ENCODE peak calls at places on chromosome 1, in nine cellular contexts. One of them, this sample, is unnamed.

GRCh38 chr1:16209847-16210407 is 2.5 kb downstream of the ARHGEF19 start:
- DNase-seq in SJSA1: no peak
- DNase-seq in NCI-H1436: no peak
- DNase-seq in IMR-90: peak
- DNase-seq in RWPE1: no peak
- DNase-seq in NCI-H1092: no peak
- DNase-seq in KG1: no peak
- DNase-seq in endothelial cell: no peak
- DNase-seq in NCI-H774: no peak
- DNase-seq in this sample: no peak

GRCh38 chr1:2073382-2074230 is 23.4 kb downstream of the PRKCZ start:
- DNase-seq in endothelial cell: no peak
- DNase-seq in IMR-90: peak
- DNase-seq in NCI-H774: no peak
- DNase-seq in KG1: no peak
- DNase-seq in SJSA1: no peak
- DNase-seq in NCI-H1436: no peak
- DNase-seq in NCI-H1092: no peak
- DNase-seq in RWPE1: no peak
- DNase-seq in this sample: peak

GRCh38 chr1:101846820-101847219 is 149.9 kb downstream of the OLFM3 start:
- DNase-seq in NCI-H1436: no peak
- DNase-seq in SJSA1: no peak
- DNase-seq in NCI-H1092: no peak
- DNase-seq in NCI-H774: no peak
- DNase-seq in KG1: no peak
- DNase-seq in endothelial cell: peak
- DNase-seq in IMR-90: no peak
- DNase-seq in RWPE1: no peak
- DNase-seq in this sample: no peak

GRCh38 chr1:219020846-219021245 is 152.8 kb upstream of the LYPLAL1 start:
- DNase-seq in endothelial cell: no peak
- DNase-seq in SJSA1: no peak
- DNase-seq in NCI-H1092: no peak
- DNase-seq in NCI-H774: no peak
- DNase-seq in NCI-H1436: no peak
- DNase-seq in KG1: no peak
- DNase-seq in IMR-90: no peak
- DNase-seq in RWPE1: no peak
- DNase-seq in this sample: no peak

GRCh38 chr1:108045370-108045950 is 80.5 kb upstream of the VAV3 start:
- DNase-seq in KG1: no peak
- DNase-seq in NCI-H1092: no peak
- DNase-seq in IMR-90: no peak
- DNase-seq in NCI-H774: no peak
- DNase-seq in RWPE1: no peak
- DNase-seq in SJSA1: no peak
- DNase-seq in NCI-H1436: no peak
- DNase-seq in endothelial cell: no peak
- DNase-seq in this sample: no peak

GRCh38 chr1:155080250-155081228 is 1.9 kb downstream of the EFNA3 start:
- DNase-seq in KG1: no peak
- DNase-seq in NCI-H1092: peak
- DNase-seq in RWPE1: no peak
- DNase-seq in endothelial cell: peak
- DNase-seq in NCI-H774: no peak
- DNase-seq in NCI-H1436: peak
- DNase-seq in SJSA1: no peak
- DNase-seq in IMR-90: no peak
- DNase-seq in this sample: no peak

GRCh38 chr1:15408890-15409399 is 743 bp upstream of the EFHD2 start:
- DNase-seq in NCI-H1092: no peak
- DNase-seq in KG1: no peak
- DNase-seq in endothelial cell: no peak
- DNase-seq in SJSA1: no peak
- DNase-seq in RWPE1: no peak
- DNase-seq in NCI-H774: no peak
- DNase-seq in NCI-H1436: peak
- DNase-seq in IMR-90: no peak
- DNase-seq in this sample: no peak

GRCh38 chr1:93777255-93777654 is 95.6 kb upstream of the BCAR3 start:
- DNase-seq in NCI-H1436: no peak
- DNase-seq in RWPE1: no peak
- DNase-seq in KG1: no peak
- DNase-seq in NCI-H1092: no peak
- DNase-seq in NCI-H774: no peak
- DNase-seq in SJSA1: no peak
- DNase-seq in endothelial cell: no peak
- DNase-seq in IMR-90: no peak
- DNase-seq in this sample: no peak

GRCh38 chr1:234521802-234522185 is 42.8 kb upstream of the TARBP1 start:
- DNase-seq in NCI-H774: no peak
- DNase-seq in IMR-90: no peak
- DNase-seq in NCI-H1436: no peak
- DNase-seq in RWPE1: no peak
- DNase-seq in endothelial cell: no peak
- DNase-seq in KG1: no peak
- DNase-seq in NCI-H1092: no peak
- DNase-seq in SJSA1: no peak
- DNase-seq in this sample: no peak

GRCh38 chr1:94592566-94592920 is 51.0 kb upstream of the F3 start:
- DNase-seq in NCI-H1436: no peak
- DNase-seq in IMR-90: no peak
- DNase-seq in NCI-H774: no peak
- DNase-seq in NCI-H1092: no peak
- DNase-seq in endothelial cell: no peak
- DNase-seq in RWPE1: no peak
- DNase-seq in SJSA1: no peak
- DNase-seq in KG1: no peak
- DNase-seq in this sample: no peak

GRCh38 chr1:67429528-67430357 is 459 bp downstream of the SERBP1 start:
- DNase-seq in NCI-H774: peak
- DNase-seq in endothelial cell: peak
- DNase-seq in NCI-H1436: no peak
- DNase-seq in SJSA1: peak
- DNase-seq in NCI-H1092: peak
- DNase-seq in KG1: no peak
- DNase-seq in RWPE1: no peak
- DNase-seq in IMR-90: no peak
- DNase-seq in this sample: no peak

GRCh38 chr1:233033366-233033765 is 83.0 kb downstream of the NTPCR start:
- DNase-seq in endothelial cell: no peak
- DNase-seq in KG1: no peak
- DNase-seq in IMR-90: peak
- DNase-seq in SJSA1: no peak
- DNase-seq in NCI-H774: no peak
- DNase-seq in NCI-H1092: no peak
- DNase-seq in NCI-H1436: no peak
- DNase-seq in RWPE1: no peak
- DNase-seq in this sample: peak

GRCh38 chr1:216502528-216503162 is 79.4 kb upstream of the USH2A start:
- DNase-seq in SJSA1: no peak
- DNase-seq in IMR-90: peak
- DNase-seq in NCI-H1436: peak
- DNase-seq in endothelial cell: no peak
- DNase-seq in NCI-H774: peak
- DNase-seq in RWPE1: no peak
- DNase-seq in KG1: no peak
- DNase-seq in NCI-H1092: peak
- DNase-seq in this sample: no peak

GRCh38 chr1:235984041-235984820 is 80.7 kb downstream of the NID1 start:
- DNase-seq in endothelial cell: no peak
- DNase-seq in SJSA1: no peak
- DNase-seq in NCI-H1436: no peak
- DNase-seq in RWPE1: peak
- DNase-seq in NCI-H1092: no peak
- DNase-seq in NCI-H774: no peak
- DNase-seq in KG1: no peak
- DNase-seq in IMR-90: peak
- DNase-seq in this sample: no peak

GRCh38 chr1:214111796-214112195 is 124.0 kb downstream of the PROX1 start:
- DNase-seq in KG1: no peak
- DNase-seq in NCI-H1436: no peak
- DNase-seq in NCI-H774: no peak
- DNase-seq in endothelial cell: no peak
- DNase-seq in IMR-90: no peak
- DNase-seq in SJSA1: no peak
- DNase-seq in NCI-H1092: no peak
- DNase-seq in RWPE1: no peak
- DNase-seq in this sample: no peak

GRCh38 chr1:148318123-148318899 is 164.8 kb downstream of the PPIAL4G start:
- DNase-seq in NCI-H1092: no peak
- DNase-seq in NCI-H774: no peak
- DNase-seq in KG1: peak
- DNase-seq in IMR-90: no peak
- DNase-seq in RWPE1: no peak
- DNase-seq in endothelial cell: peak
- DNase-seq in NCI-H1436: no peak
- DNase-seq in SJSA1: no peak
- DNase-seq in this sample: no peak

GRCh38 chr1:101055623-101056022 is 30.0 kb upstream of the DPH5 start:
- DNase-seq in NCI-H1436: no peak
- DNase-seq in NCI-H1092: no peak
- DNase-seq in endothelial cell: no peak
- DNase-seq in RWPE1: no peak
- DNase-seq in NCI-H774: no peak
- DNase-seq in KG1: no peak
- DNase-seq in SJSA1: no peak
- DNase-seq in IMR-90: no peak
- DNase-seq in this sample: no peak

GRCh38 chr1:180863158-180863775 is 49.4 kb upstream of the KIAA1614 start:
- DNase-seq in NCI-H774: peak
- DNase-seq in RWPE1: peak
- DNase-seq in KG1: peak
- DNase-seq in NCI-H1436: peak
- DNase-seq in NCI-H1092: peak
- DNase-seq in IMR-90: peak
- DNase-seq in SJSA1: peak
- DNase-seq in endothelial cell: peak
- DNase-seq in this sample: peak

GRCh38 chr1:7519181-7519860 is 251.8 kb upstream of the VAMP3 start:
- DNase-seq in IMR-90: no peak
- DNase-seq in KG1: no peak
- DNase-seq in endothelial cell: no peak
- DNase-seq in SJSA1: no peak
- DNase-seq in RWPE1: no peak
- DNase-seq in NCI-H774: no peak
- DNase-seq in NCI-H1436: no peak
- DNase-seq in NCI-H1092: no peak
- DNase-seq in this sample: no peak

GRCh38 chr1:23908453-23909341 is 4.5 kb downstream of the CNR2 start:
- DNase-seq in NCI-H774: no peak
- DNase-seq in NCI-H1092: no peak
- DNase-seq in IMR-90: no peak
- DNase-seq in endothelial cell: no peak
- DNase-seq in RWPE1: no peak
- DNase-seq in NCI-H1436: no peak
- DNase-seq in KG1: peak
- DNase-seq in SJSA1: no peak
- DNase-seq in this sample: no peak

GRCh38 chr1:41284121-41284520 is 42.0 kb upstream of the SCMH1 start:
- DNase-seq in endothelial cell: no peak
- DNase-seq in NCI-H774: no peak
- DNase-seq in IMR-90: no peak
- DNase-seq in NCI-H1092: no peak
- DNase-seq in KG1: no peak
- DNase-seq in RWPE1: no peak
- DNase-seq in NCI-H1436: no peak
- DNase-seq in SJSA1: no peak
- DNase-seq in this sample: no peak